ENCODE peak calls at places on chromosomes 3 and 15, in five cellular contexts. W is neural crest cell, F is hepatocyte, L is IMR-90, Z is cardiac muscle cell. Y is an unnamed sample.

GRCh38 chr3:127289646-127290575 is 2.1 kb upstream of the PRR20G start:
- DNase-seq in F (no peak), W (no peak), L (peak; percentile 3), Z (no peak), Y (no peak)

GRCh38 chr3:153670577-153670976 is 450.6 kb upstream of the ARHGEF26 start:
- DNase-seq in Z (no peak), W (no peak), L (no peak), F (no peak), Y (no peak)

GRCh38 chr15:66570842-66571241 is 5.0 kb upstream of the LCTL start:
- DNase-seq in Z (no peak), W (no peak), F (no peak), L (no peak), Y (no peak)

GRCh38 chr3:53554559-53555511 is 60.4 kb downstream of the CACNA1D start:
- DNase-seq in Z (no peak), F (no peak), L (no peak), W (no peak), Y (no peak)

GRCh38 chr15:40992825-40993224 is 39.6 kb downstream of the CHAC1 start:
- DNase-seq in W (no peak), L (no peak), Z (no peak), F (no peak), Y (no peak)

GRCh38 chr3:130843441-130843840 is 50.4 kb upstream of the ATP2C1 start:
- DNase-seq in L (no peak), Z (no peak), W (no peak), F (peak; percentile 5), Y (no peak)

GRCh38 chr3:134341391-134341790 is 32.9 kb downstream of the AMOTL2 start:
- DNase-seq in Z (no peak), L (no peak), F (no peak), W (no peak), Y (no peak)

GRCh38 chr15:85276921-85277320 is 103.5 kb upstream of the AKAP13 start:
- DNase-seq in L (no peak), Z (no peak), F (no peak), W (no peak), Y (no peak)

GRCh38 chr3:130514671-130515070 is 2.3 kb upstream of the COL6A6 start:
- DNase-seq in Z (peak; percentile 32), F (no peak), L (no peak), W (no peak), Y (no peak)

GRCh38 chr3:65251375-65251774 is 563.6 kb upstream of the ADAMTS9 start:
- DNase-seq in W (no peak), L (no peak), F (no peak), Z (no peak), Y (no peak)

GRCh38 chr3:138921316-138922292 is 25.3 kb downstream of the FOXL2 start:
- DNase-seq in Z (peak; percentile 87), L (peak; percentile 81), W (no peak), F (no peak), Y (no peak)

GRCh38 chr3:182412066-182412465 is 381.2 kb upstream of the ATP11B start:
- DNase-seq in F (no peak), L (no peak), W (no peak), Z (no peak), Y (no peak)

GRCh38 chr3:50422153-50422552 is 62.8 kb upstream of the TMEM115 start:
- DNase-seq in L (no peak), Z (no peak), F (no peak), W (no peak), Y (no peak)

GRCh38 chr15:74817370-74817737 is 4.7 kb downstream of the LMAN1L start:
- DNase-seq in L (peak; percentile 16), F (peak; percentile 48), W (no peak), Z (no peak), Y (peak; percentile 41)

GRCh38 chr3:71680588-71680987 is 44.6 kb downstream of the EIF4E3 start:
- DNase-seq in W (no peak), L (peak; percentile 79), Z (peak; percentile 65), F (peak; percentile 42), Y (no peak)

GRCh38 chr3:134458451-134458850 is 27.3 kb downstream of the ANAPC13 start:
- DNase-seq in W (no peak), Z (no peak), L (peak; percentile 47), F (no peak), Y (no peak)

GRCh38 chr3:135516143-135516542 is 449.4 kb upstream of the PPP2R3A start:
- DNase-seq in L (peak; percentile 41), Z (peak; percentile 2), W (no peak), F (no peak), Y (no peak)

GRCh38 chr15:76930831-76931396 is 635 bp upstream of the RCN2 start:
- DNase-seq in W (no peak), F (no peak), Z (no peak), L (no peak), Y (no peak)

GRCh38 chr3:51712963-51713362 is 6.1 kb downstream of the GRM2 start:
- DNase-seq in F (no peak), Z (no peak), L (no peak), W (no peak), Y (no peak)

GRCh38 chr15:80710635-80711553 is 15.8 kb downstream of the ABHD17C start:
- DNase-seq in Z (no peak), W (no peak), F (no peak), L (peak; percentile 63), Y (no peak)

GRCh38 chr3:78257956-78258530 is 1218.1 kb downstream of the ROBO2 start:
- DNase-seq in F (no peak), L (no peak), Z (no peak), W (no peak), Y (no peak)

GRCh38 chr3:127389415-127389814 is 101.6 kb upstream of the PRR20G start:
- DNase-seq in W (no peak), L (no peak), Z (no peak), F (no peak), Y (no peak)

GRCh38 chr15:70248116-70249025 is 150.7 kb upstream of the TLE3 start:
- DNase-seq in L (no peak), Z (peak; percentile 9), F (peak; percentile 30), W (no peak), Y (no peak)

GRCh38 chr15:91921188-91921820 is 67.8 kb downstream of the SLCO3A1 start:
- DNase-seq in W (no peak), Z (peak; percentile 46), L (peak; percentile 44), F (no peak), Y (no peak)

GRCh38 chr3:177563381-177563780 is 366.1 kb upstream of the TBL1XR1 start:
- DNase-seq in Z (peak; percentile 61), W (no peak), L (peak; percentile 24), F (no peak), Y (no peak)

GRCh38 chr15:45126535-45127158 is 3.0 kb downstream of the DUOXA1 start:
- DNase-seq in F (no peak), W (no peak), Z (peak; percentile 43), L (peak; percentile 36), Y (no peak)

GRCh38 chr3:149892371-149892770 is 78.3 kb downstream of the PFN2 start:
- DNase-seq in W (no peak), F (no peak), L (no peak), Z (no peak), Y (no peak)

GRCh38 chr15:56918907-56919707 is 663 bp downstream of the TCF12 start:
- DNase-seq in W (peak; percentile 53), F (peak; percentile 76), L (peak; percentile 73), Z (peak; percentile 74), Y (peak; percentile 70)

GRCh38 chr15:75454471-75455418 is 3.3 kb upstream of the SIN3A start:
- DNase-seq in W (peak; percentile 50), F (peak; percentile 87), L (no peak), Z (no peak), Y (peak; percentile 78)

GRCh38 chr3:167783781-167784180 is 48.3 kb downstream of the SERPINI1 start:
- DNase-seq in F (no peak), L (no peak), W (no peak), Z (no peak), Y (no peak)

GRCh38 chr15:67701669-67702068 is 123.6 kb upstream of the SKOR1 start:
- DNase-seq in F (no peak), W (no peak), L (peak; percentile 64), Z (peak; percentile 15), Y (no peak)

GRCh38 chr15:70033529-70034140 is 64.1 kb downstream of the TLE3 start:
- DNase-seq in W (no peak), L (peak; percentile 62), F (no peak), Z (peak; percentile 80), Y (peak; percentile 70)

GRCh38 chr15:85785887-85786777 is 8.6 kb downstream of the KLHL25 start:
- DNase-seq in W (no peak), F (peak; percentile 72), L (peak; percentile 58), Z (peak; percentile 46), Y (no peak)

GRCh38 chr15:67945951-67946700 is 106.3 kb upstream of the RNU6-1 start:
- DNase-seq in Z (peak; percentile 64), L (peak; percentile 44), W (peak; percentile 55), F (peak; percentile 75), Y (no peak)

GRCh38 chr3:72203105-72203504 is 418.2 kb upstream of the PROK2 start:
- DNase-seq in L (no peak), F (no peak), W (no peak), Z (no peak), Y (no peak)

GRCh38 chr3:48546203-48546829 is 10.3 kb downstream of the PFKFB4 start:
- DNase-seq in F (peak; percentile 13), Z (no peak), L (no peak), W (no peak), Y (no peak)

DNA sequence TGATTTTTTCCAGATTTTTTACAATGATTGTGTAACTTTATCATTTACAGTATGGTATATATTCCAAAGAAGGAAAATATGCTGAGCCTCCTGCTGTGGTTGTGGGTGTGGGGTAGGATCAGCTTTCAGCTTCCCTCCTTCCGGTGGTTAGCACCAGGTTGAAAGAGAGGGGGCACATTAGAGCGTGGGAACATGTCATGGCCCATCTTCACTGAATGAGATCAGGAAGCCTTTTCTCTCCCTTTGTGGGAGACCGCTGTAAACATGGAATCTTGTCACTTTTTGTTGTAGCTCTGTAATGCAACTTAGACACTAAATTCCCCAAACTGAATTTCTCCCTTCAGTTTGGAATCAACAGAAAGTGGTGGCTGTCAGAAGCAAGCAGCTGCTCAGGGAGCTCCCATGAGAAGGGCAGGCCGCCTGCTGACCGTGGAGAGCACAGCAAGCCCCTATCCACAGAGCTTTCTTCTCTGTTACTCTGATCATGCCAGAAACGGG is 86.7 kb upstream of the LIMD1 start:
- DNase-seq in F (peak; percentile 65), L (peak; percentile 87), W (peak; percentile 49), Z (peak; percentile 58), Y (peak; percentile 75)
- TF ChIP-seq CTCF in F (peak; percentile 51), L (peak; percentile 62), W (peak; percentile 65), Z (peak; percentile 58), Y (peak; percentile 76)

GRCh38 chr3:160928183-160928718 is 172.2 kb downstream of the PPM1L start:
- DNase-seq in Z (peak; percentile 3), L (no peak), W (no peak), F (no peak), Y (no peak)
- TF ChIP-seq CTCF in Z (no peak), L (peak; percentile 4), W (no peak), F (no peak), Y (no peak)

GRCh38 chr15:42627485-42627884 is 52.1 kb downstream of the STARD9 start:
- DNase-seq in F (no peak), W (no peak), L (no peak), Z (no peak), Y (no peak)

GRCh38 chr15:42632100-42632675 is 56.8 kb downstream of the STARD9 start:
- DNase-seq in W (no peak), F (no peak), L (no peak), Z (no peak), Y (no peak)
- TF ChIP-seq CTCF in W (no peak), F (no peak), L (no peak), Z (no peak), Y (no peak)

GRCh38 chr15:90710436-90710835 is 6.7 kb upstream of the BLM start:
- DNase-seq in F (no peak), Z (peak; percentile 20), L (no peak), W (no peak), Y (no peak)
- TF ChIP-seq CTCF in F (no peak), Z (no peak), L (no peak), W (no peak), Y (no peak)

Y was measured in glutamatergic neuron.